ENCODE peak calls at places on chromosomes 2 and 18, in five cellular contexts. S is mucosa of gallbladder, F is T-cell, J is choroid plexus epithelial cell, T is fibroblast of lung. H is an unnamed sample.

GRCh38 chr2:158753561-158754302 is 41.4 kb upstream of the DAPL1 start:
- DNase-seq in S (peak), F (peak), J (peak), T (peak), H (peak)

GRCh38 chr2:10448208-10448645 is at the start of gene ODC1:
- DNase-seq in S (peak), F (peak), J (peak), T (peak), H (peak)

GRCh38 chr2:240255811-240256703 is 115.6 kb upstream of the OTOS start:
- DNase-seq in S (peak), F (no peak), J (no peak), T (no peak), H (no peak)

GRCh38 chr2:218882866-218883366 is 2.3 kb downstream of the WNT10A start:
- DNase-seq in S (no peak), F (no peak), J (no peak), T (no peak), H (no peak)

GRCh38 chr2:230737791-230738226 is 25.2 kb downstream of the CAB39 start:
- DNase-seq in S (no peak), F (no peak), J (no peak), T (no peak), H (peak)

GRCh38 chr2:85132834-85133637 is at the start of gene TCF7L1:
- DNase-seq in S (peak), F (peak), J (peak), T (peak), H (peak)

GRCh38 chr2:36889782-36890181 is 76.6 kb downstream of the STRN start:
- DNase-seq in S (no peak), F (no peak), J (peak), T (peak), H (peak)

GRCh38 chr2:53751728-53752127 is 15.9 kb upstream of the CHAC2 start:
- DNase-seq in S (no peak), F (no peak), J (peak), T (peak), H (no peak)

GRCh38 chr2:98372579-98372978 is 26.3 kb downstream of the CNGA3 start:
- DNase-seq in S (no peak), F (no peak), J (no peak), T (no peak), H (no peak)

GRCh38 chr2:183000846-183001245 is 37.4 kb downstream of the NCKAP1 start:
- DNase-seq in S (no peak), F (no peak), J (no peak), T (no peak), H (no peak)

GRCh38 chr18:30787410-30787809 is 255.1 kb downstream of the DSC3 start:
- DNase-seq in S (no peak), F (no peak), J (no peak), T (no peak), H (no peak)